ENCODE peak calls at places on chromosomes 12 and 14, in six cellular contexts. S is cardiac fibroblast, I is body of pancreas, Z is fibroblast of villous mesenchyme, A is foreskin fibroblast, H is GM10248. Q is an unnamed sample.

GRCh38 chr12:32482226-32482625 is 82.9 kb downstream of the FGD4 start:
- DNase-seq in H (peak; percentile 31), Z (no peak), S (peak; percentile 56), A (no peak), I (no peak), Q (no peak)

GRCh38 chr14:70707138-70708038 is 65.7 kb downstream of the TTC9 start:
- DNase-seq in A (peak; percentile 47), S (peak; percentile 36), Z (no peak), H (peak; percentile 61), I (peak; percentile 55), Q (peak; percentile 53)

GRCh38 chr14:96625436-96625945 is 123.3 kb downstream of the PAPOLA start:
- DNase-seq in Z (no peak), A (no peak), I (no peak), S (no peak), H (no peak), Q (no peak)

GRCh38 chr12:56121204-56121870 is 3.3 kb downstream of the ZC3H10 start:
- DNase-seq in Z (no peak), I (no peak), H (no peak), S (no peak), A (no peak), Q (no peak)

GRCh38 chr12:74119811-74120362 is 417.7 kb upstream of the ATXN7L3B start:
- DNase-seq in S (no peak), I (no peak), Z (no peak), A (no peak), H (no peak), Q (no peak)

GRCh38 chr12:42892702-42893101 is 303.2 kb upstream of the PRICKLE1 start:
- DNase-seq in Z (no peak), A (no peak), S (no peak), I (no peak), H (no peak), Q (no peak)

GRCh38 chr14:34356267-34356660 is 105.8 kb downstream of the SPTSSA start:
- DNase-seq in Z (peak; percentile 71), S (peak; percentile 31), H (no peak), I (no peak), A (peak; percentile 23), Q (no peak)

GRCh38 chr12:66061076-66061475 is 69.5 kb downstream of the LLPH start:
- DNase-seq in I (no peak), H (no peak), Z (no peak), A (no peak), S (no peak), Q (no peak)

GRCh38 chr14:95318870-95319311 is 817 bp downstream of the CLMN start:
- DNase-seq in H (no peak), S (no peak), A (no peak), I (no peak), Z (no peak), Q (no peak)

GRCh38 chr12:104498211-104498801 is 41.6 kb downstream of the CHST11 start:
- DNase-seq in S (no peak), I (no peak), A (no peak), H (no peak), Z (peak; percentile 18), Q (no peak)

GRCh38 chr12:30885321-30885720 is 41.2 kb upstream of the TSPAN11 start:
- DNase-seq in Z (no peak), A (no peak), H (no peak), I (no peak), S (no peak), Q (no peak)

GRCh38 chr14:101187816-101188570 is 284.5 kb upstream of the RTL1 start:
- DNase-seq in I (no peak), S (no peak), Z (no peak), A (no peak), H (peak; percentile 14), Q (no peak)

GRCh38 chr12:89708793-89709156 is at the start of gene ATP2B1:
- DNase-seq in I (peak; percentile 89), S (peak; percentile 80), Z (peak; percentile 87), A (peak; percentile 97), H (peak; percentile 90), Q (peak; percentile 78)
- TF ChIP-seq CTCF in I (no peak), S (no peak), Z (no peak), A (no peak), H (no peak), Q (no peak)

GRCh38 chr12:22598763-22599161 is 26.2 kb upstream of the ETNK1 start:
- DNase-seq in S (no peak), I (no peak), A (no peak), Z (no peak), H (no peak), Q (no peak)

GRCh38 chr12:22600226-22600625 is 24.7 kb upstream of the ETNK1 start:
- DNase-seq in H (no peak), I (no peak), S (no peak), Z (no peak), A (no peak), Q (no peak)

GRCh38 chr12:22598141-22598762 is 26.7 kb upstream of the ETNK1 start:
- DNase-seq in S (no peak), A (no peak), H (no peak), I (no peak), Z (no peak), Q (no peak)
- TF ChIP-seq CTCF in S (no peak), A (no peak), H (no peak), I (no peak), Z (no peak), Q (no peak)

GRCh38 chr14:68495638-68496114 is 297.2 kb downstream of the ZFP36L1 start:
- DNase-seq in H (peak; percentile 51), S (no peak), Z (no peak), A (no peak), I (no peak), Q (no peak)

GRCh38 chr14:68492889-68493288 is 300.0 kb downstream of the ZFP36L1 start:
- DNase-seq in I (no peak), S (no peak), H (no peak), A (no peak), Z (no peak), Q (no peak)

GRCh38 chr14:68487805-68488590 is 304.9 kb downstream of the ZFP36L1 start:
- DNase-seq in Z (peak; percentile 33), S (peak; percentile 58), A (peak; percentile 39), I (no peak), H (no peak), Q (peak; percentile 76)

GRCh38 chr14:68495101-68495637 is 297.7 kb downstream of the ZFP36L1 start:
- DNase-seq in H (no peak), A (peak; percentile 32), I (no peak), Z (no peak), S (no peak), Q (no peak)

GRCh38 chr14:68491793-68492192 is 301.1 kb downstream of the ZFP36L1 start:
- DNase-seq in S (no peak), Z (no peak), H (no peak), I (no peak), A (no peak), Q (no peak)
- TF ChIP-seq CTCF in S (no peak), Z (no peak), H (no peak), I (no peak), A (no peak), Q (no peak)

DNA sequence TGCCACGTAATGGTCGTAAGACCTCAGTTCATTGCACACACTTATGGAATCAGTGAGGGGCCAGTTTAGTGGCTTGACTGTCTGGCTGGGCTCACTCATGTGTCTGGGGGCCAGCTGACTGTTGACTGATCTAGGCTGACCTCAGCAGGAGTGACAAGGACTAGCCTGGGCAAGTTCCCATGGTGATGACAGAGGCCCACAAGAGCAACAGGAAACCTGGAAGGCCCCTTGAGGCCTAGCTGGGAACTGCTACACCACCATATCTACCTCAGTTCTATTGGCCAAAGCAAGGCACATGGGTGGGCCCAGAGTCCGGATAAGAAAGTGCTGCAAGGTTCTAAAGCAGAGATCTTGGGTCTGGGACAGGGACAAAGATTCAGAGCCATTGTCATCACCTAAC is 21.3 kb upstream of the RFLNA start:
- DNase-seq in A (peak; percentile 49), Z (no peak), I (no peak), S (peak; percentile 68), H (peak; percentile 61), Q (peak; percentile 37)
- TF ChIP-seq CTCF in A (peak; percentile 22), Z (peak; percentile 30), I (no peak), S (peak; percentile 48), H (no peak), Q (peak; percentile 56)

GRCh38 chr12:91912178-91912577 is 233.5 kb downstream of the BTG1 start:
- DNase-seq in I (no peak), S (no peak), A (no peak), H (no peak), Z (no peak), Q (no peak)

GRCh38 chr12:91913651-91914050 is 232.0 kb downstream of the BTG1 start:
- DNase-seq in S (peak; percentile 73), I (no peak), Z (peak; percentile 51), A (peak; percentile 28), H (no peak), Q (no peak)

GRCh38 chr12:91914701-91915100 is 230.9 kb downstream of the BTG1 start:
- DNase-seq in Z (no peak), I (no peak), S (no peak), H (no peak), A (no peak), Q (no peak)

GRCh38 chr12:91913124-91913523 is 232.5 kb downstream of the BTG1 start:
- DNase-seq in S (no peak), Z (no peak), A (no peak), I (no peak), H (no peak), Q (no peak)

GRCh38 chr12:91910871-91911388 is 234.7 kb downstream of the BTG1 start:
- DNase-seq in Z (no peak), S (no peak), I (no peak), A (no peak), H (no peak), Q (no peak)
- TF ChIP-seq CTCF in Z (no peak), S (no peak), I (no peak), A (no peak), H (no peak), Q (no peak)

GRCh38 chr12:92866418-92866817 is 62.7 kb downstream of the EEA1 start:
- DNase-seq in H (no peak), A (no peak), Z (no peak), S (peak; percentile 17), I (no peak), Q (no peak)
- TF ChIP-seq CTCF in H (no peak), A (no peak), Z (no peak), S (no peak), I (no peak), Q (no peak)